ENCODE peak calls at places on chromosome 3, in nine cellular contexts. O is upper lobe of right lung; S is GM13976; W is WTC11; Z is fibroblast of pulmonary artery; K is tibial artery; R is GM12865; T is IMR-90; D is CD8-positive, alpha-beta T cell. L is an unnamed sample.

GRCh38 chr3:90145094-90145810 is 1037.8 kb downstream of the EPHA3 start:
- DNase-seq in O (no peak), S (no peak), W (no peak), Z (peak; percentile 0), K (no peak), R (no peak), T (no peak), D (no peak), L (no peak)

GRCh38 chr3:170714562-170715535 is 129.0 kb upstream of the SLC7A14 start:
- DNase-seq in O (no peak), S (no peak), W (no peak), Z (peak; percentile 48), K (no peak), R (no peak), T (peak; percentile 88), D (no peak), L (no peak)

GRCh38 chr3:66106788-66107187 is 68.1 kb upstream of the MAGI1 start:
- DNase-seq in O (no peak), S (peak; percentile 54), W (no peak), Z (peak; percentile 36), K (no peak), R (peak; percentile 55), T (peak; percentile 32), D (no peak), L (no peak)

GRCh38 chr3:174431717-174432116 is 427.4 kb upstream of the NAALADL2 start:
- DNase-seq in O (no peak), S (no peak), W (no peak), Z (peak; percentile 51), K (no peak), R (no peak), T (peak; percentile 52), D (no peak), L (peak; percentile 25)

GRCh38 chr3:72844436-72844999 is 3.7 kb downstream of the SHQ1 start:
- DNase-seq in O (no peak), S (peak; percentile 41), W (no peak), Z (peak; percentile 13), K (no peak), R (peak; percentile 33), T (peak; percentile 15), D (no peak), L (no peak)

GRCh38 chr3:89565098-89565497 is 457.7 kb downstream of the EPHA3 start:
- DNase-seq in O (no peak), S (no peak), W (no peak), Z (no peak), K (no peak), R (no peak), T (peak; percentile 50), D (no peak), L (no peak)

GRCh38 chr3:129238945-129239705 is 10.3 kb upstream of the COPG1 start:
- DNase-seq in O (no peak), S (no peak), W (no peak), Z (peak; percentile 68), K (peak; percentile 31), R (peak; percentile 51), T (peak; percentile 25), D (no peak), L (no peak)

GRCh38 chr3:14531856-14532395 is 8.2 kb downstream of the GRIP2 start:
- DNase-seq in O (no peak), S (no peak), W (no peak), Z (no peak), K (no peak), R (no peak), T (no peak), D (no peak), L (no peak)

GRCh38 chr3:191148131-191148530 is 50.9 kb upstream of the OSTN start:
- DNase-seq in O (no peak), S (no peak), W (no peak), Z (peak; percentile 33), K (no peak), R (no peak), T (no peak), D (no peak), L (no peak)

GRCh38 chr3:14988988-14989394 is 41.6 kb downstream of the NR2C2 start:
- DNase-seq in O (no peak), S (peak; percentile 75), W (peak; percentile 34), Z (no peak), K (no peak), R (peak; percentile 94), T (no peak), D (no peak), L (no peak)

GRCh38 chr3:377158-377561 is 180.6 kb downstream of the CHL1 start:
- DNase-seq in O (no peak), S (peak; percentile 21), W (no peak), Z (peak; percentile 18), K (no peak), R (peak; percentile 50), T (peak; percentile 63), D (no peak), L (no peak)

GRCh38 chr3:133930341-133930933 is 34.8 kb upstream of the RAB6B start:
- DNase-seq in O (no peak), S (peak; percentile 59), W (no peak), Z (peak; percentile 91), K (no peak), R (peak; percentile 59), T (peak; percentile 81), D (no peak), L (peak; percentile 62)

GRCh38 chr3:152109038-152109437 is 159.7 kb upstream of the MBNL1 start:
- DNase-seq in O (no peak), S (no peak), W (no peak), Z (no peak), K (no peak), R (no peak), T (no peak), D (no peak), L (no peak)

GRCh38 chr3:188578579-188579363 is 424.8 kb downstream of the LPP start:
- DNase-seq in O (no peak), S (no peak), W (no peak), Z (peak; percentile 95), K (peak; percentile 76), R (no peak), T (peak; percentile 91), D (no peak), L (no peak)

GRCh38 chr3:37453393-37454391 is 279.3 kb upstream of the LRRFIP2 start:
- DNase-seq in O (peak; percentile 78), S (no peak), W (peak; percentile 37), Z (peak; percentile 6), K (peak; percentile 79), R (no peak), T (no peak), D (no peak), L (no peak)

GRCh38 chr3:42575137-42575741 is 6.5 kb downstream of the SEC22C start:
- DNase-seq in O (no peak), S (no peak), W (no peak), Z (no peak), K (no peak), R (no peak), T (no peak), D (no peak), L (no peak)

GRCh38 chr3:42578054-42578453 is 3.7 kb downstream of the SEC22C start:
- DNase-seq in O (no peak), S (no peak), W (no peak), Z (no peak), K (no peak), R (no peak), T (no peak), D (no peak), L (no peak)

GRCh38 chr3:42569743-42570142 is 12.0 kb downstream of the SEC22C start:
- DNase-seq in O (no peak), S (no peak), W (no peak), Z (no peak), K (no peak), R (no peak), T (no peak), D (no peak), L (no peak)

GRCh38 chr3:42572278-42572677 is 9.5 kb downstream of the SEC22C start:
- DNase-seq in O (no peak), S (peak; percentile 32), W (peak; percentile 73), Z (peak; percentile 47), K (no peak), R (peak; percentile 45), T (peak; percentile 31), D (no peak), L (peak; percentile 63)
- TF ChIP-seq CTCF in O (peak; percentile 52), S (peak; percentile 57), W (peak; percentile 34), Z (peak; percentile 67), K (peak; percentile 15), R (peak; percentile 55), T (peak; percentile 50), D (no peak), L (peak; percentile 33)

GRCh38 chr3:76789262-76789661 is 250.6 kb upstream of the ROBO2 start:
- DNase-seq in O (no peak), S (no peak), W (no peak), Z (no peak), K (no peak), R (no peak), T (no peak), D (no peak), L (no peak)
- TF ChIP-seq CTCF in O (no peak), S (no peak), W (no peak), Z (no peak), K (no peak), R (no peak), T (no peak), D (no peak), L (no peak)

DNA sequence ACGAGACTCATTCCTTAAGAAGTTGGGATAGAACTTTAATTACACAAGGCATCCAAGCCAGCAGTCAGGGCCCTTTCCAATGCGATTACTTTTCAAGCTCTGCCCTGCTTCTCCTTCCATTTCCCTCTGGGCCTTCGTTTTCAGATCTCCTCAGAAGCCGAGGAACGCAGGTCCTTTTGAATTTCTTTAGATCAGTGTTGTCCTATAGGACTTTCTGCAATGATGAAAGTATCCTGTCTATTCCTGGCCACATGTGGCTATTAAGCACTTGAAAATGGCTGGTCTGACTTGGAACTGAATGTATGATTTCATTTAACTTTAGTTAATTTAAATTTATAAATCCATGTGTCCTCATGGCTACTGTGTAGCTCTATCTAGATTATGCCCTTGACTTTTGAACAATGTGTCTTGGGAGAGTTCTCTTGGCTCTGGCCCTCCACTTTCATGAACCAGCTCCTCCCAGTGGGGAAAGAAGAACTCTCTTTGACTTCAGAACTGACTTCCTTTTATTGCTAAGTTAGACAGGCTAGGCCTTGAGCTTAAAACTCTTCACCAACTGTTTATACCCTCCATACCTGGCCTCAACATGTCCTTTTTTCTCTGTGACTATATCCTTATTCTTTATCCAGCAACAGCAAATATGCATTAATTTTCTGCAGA is 22.7 kb downstream of the TGFBR2 start:
- DNase-seq in O (no peak), S (no peak), W (no peak), Z (peak; percentile 53), K (no peak), R (no peak), T (no peak), D (no peak), L (no peak)
- TF ChIP-seq CTCF in O (peak; percentile 34), S (no peak), W (no peak), Z (peak; percentile 42), K (no peak), R (no peak), T (no peak), D (peak; percentile 9), L (no peak)

DNA sequence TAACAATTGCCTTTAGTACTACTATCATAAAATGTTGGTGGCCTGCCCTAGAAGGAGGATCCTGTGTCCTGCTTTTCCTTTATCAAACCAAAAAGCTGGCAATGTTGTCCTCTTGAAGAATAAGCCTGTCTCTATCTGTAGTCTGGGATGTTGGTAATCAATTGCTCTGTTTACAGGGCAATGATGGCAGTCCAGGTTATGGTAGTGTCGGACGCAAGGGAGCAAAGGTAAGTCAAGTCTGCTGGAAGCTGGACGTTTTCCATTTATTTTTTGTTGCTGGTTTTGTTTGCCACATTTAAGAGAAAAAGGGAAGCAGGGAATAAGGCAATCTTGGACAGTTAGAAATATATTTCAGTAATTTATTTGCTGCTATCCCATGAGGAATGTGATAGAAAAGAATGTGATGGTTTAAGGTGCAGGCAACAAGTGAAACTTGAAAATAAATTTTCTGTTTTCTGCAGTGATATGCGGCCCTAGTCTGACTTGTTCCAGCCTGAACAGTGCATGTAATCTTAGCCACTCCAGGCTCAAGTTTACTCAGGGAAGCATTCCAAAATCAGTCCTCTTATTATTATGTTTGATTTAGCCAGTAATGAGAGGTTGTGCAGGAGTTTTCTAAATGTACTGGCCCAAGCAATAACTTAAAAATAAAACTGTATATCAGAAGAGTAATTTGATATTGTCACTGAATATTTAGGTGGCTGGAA is 110.3 kb downstream of the COL6A6 start:
- DNase-seq in O (no peak), S (no peak), W (no peak), Z (no peak), K (no peak), R (no peak), T (no peak), D (no peak), L (no peak)
- TF ChIP-seq CTCF in O (no peak), S (no peak), W (no peak), Z (no peak), K (no peak), R (no peak), T (no peak), D (no peak), L (no peak)